ENCODE peak calls at places on chromosomes 2 and 18, in seven cellular contexts. H is psoas muscle; R is cardiac septum; T is astrocyte of the spinal cord; D is activated T-helper 1 cell treated with anti-CD3 and anti-CD28 coated beads, Interleukin-2, amount 50 U/mL, for 16 hours; U is PC-9; Q is neural crest cell. S is an unnamed sample.

GRCh38 chr2:229089806-229090205 is 181.3 kb downstream of the PID1 start:
- DNase-seq in T (peak; percentile 34), D (no peak), Q (no peak), U (no peak), R (no peak), H (no peak), S (no peak)

GRCh38 chr18:22223263-22223960 is 54.0 kb downstream of the GATA6 start:
- DNase-seq in T (peak; percentile 89), D (no peak), R (peak; percentile 80), H (peak; percentile 78), U (peak; percentile 92), Q (no peak), S (peak; percentile 95)

GRCh38 chr18:63253428-63254372 is 65.9 kb downstream of the BCL2 start:
- DNase-seq in H (no peak), Q (no peak), D (no peak), U (no peak), R (no peak), T (peak; percentile 53), S (no peak)

GRCh38 chr2:27164960-27165763 is 16.4 kb downstream of the TCF23 start:
- DNase-seq in R (no peak), Q (no peak), T (no peak), U (no peak), H (no peak), D (no peak), S (no peak)

GRCh38 chr2:32559136-32559535 is 68.7 kb upstream of the TTC27 start:
- DNase-seq in U (no peak), T (no peak), D (no peak), R (no peak), H (no peak), Q (no peak), S (no peak)

GRCh38 chr2:135657806-135658582 is 83.7 kb upstream of the UBXN4 start:
- DNase-seq in U (no peak), T (no peak), H (no peak), R (no peak), D (peak; percentile 21), Q (no peak), S (no peak)

GRCh38 chr2:207901401-207901800 is 123.9 kb downstream of the PLEKHM3 start:
- DNase-seq in U (no peak), R (no peak), H (no peak), Q (no peak), D (no peak), T (no peak), S (no peak)

GRCh38 chr2:3277050-3277747 is 100.4 kb downstream of the EIPR1 start:
- DNase-seq in D (no peak), R (no peak), T (no peak), H (no peak), U (no peak), Q (no peak), S (peak; percentile 37)

GRCh38 chr18:26738706-26739105 is 126.8 kb downstream of the AQP4 start:
- DNase-seq in T (no peak), Q (no peak), U (no peak), D (no peak), H (no peak), R (no peak), S (no peak)

GRCh38 chr2:160730296-160730995 is 236.8 kb upstream of the RBMS1 start:
- DNase-seq in D (no peak), R (no peak), T (no peak), U (no peak), H (no peak), Q (no peak), S (no peak)

GRCh38 chr2:146821836-146822316 is 1023.0 kb upstream of the ACVR2A start:
- DNase-seq in D (no peak), H (no peak), T (peak; percentile 85), Q (no peak), R (no peak), U (no peak), S (no peak)

GRCh38 chr18:76986391-76986790 is 146.2 kb downstream of the MBP start:
- DNase-seq in T (no peak), H (no peak), R (no peak), U (no peak), D (no peak), Q (no peak), S (no peak)

GRCh38 chr18:3661989-3662388 is 212.0 kb downstream of the TGIF1 start:
- DNase-seq in H (no peak), Q (no peak), R (no peak), U (no peak), T (no peak), D (no peak), S (no peak)

GRCh38 chr2:71800106-71800809 is 346.9 kb downstream of the DYSF start:
- DNase-seq in U (no peak), D (no peak), T (no peak), R (peak; percentile 68), Q (no peak), H (no peak), S (no peak)

GRCh38 chr18:79791141-79791972 is 6.4 kb upstream of the KCNG2 start:
- DNase-seq in U (peak; percentile 94), Q (no peak), H (peak; percentile 63), D (no peak), T (peak; percentile 87), R (peak; percentile 81), S (peak; percentile 78)

GRCh38 chr2:41698787-41699422 is 348.9 kb upstream of the PKDCC start:
- DNase-seq in U (no peak), H (peak; percentile 55), Q (peak; percentile 48), R (no peak), T (peak; percentile 19), D (no peak), S (peak; percentile 80)

GRCh38 chr2:125167820-125168219 is 1142.7 kb downstream of the CNTNAP5 start:
- DNase-seq in H (no peak), D (no peak), R (no peak), U (no peak), Q (no peak), T (peak; percentile 82), S (no peak)

GRCh38 chr2:162537651-162538050 is 193.7 kb downstream of the GCA start:
- DNase-seq in R (no peak), Q (no peak), T (peak; percentile 36), H (no peak), U (no peak), D (no peak), S (no peak)

GRCh38 chr18:75277629-75277966 is 67.0 kb downstream of the TSHZ1 start:
- DNase-seq in T (no peak), D (no peak), U (no peak), H (no peak), Q (no peak), R (no peak), S (no peak)

GRCh38 chr2:16139663-16140610 is 199.6 kb downstream of the MYCN start:
- DNase-seq in D (no peak), T (no peak), Q (no peak), U (no peak), H (no peak), R (no peak), S (no peak)

GRCh38 chr18:62897153-62897552 is 181.8 kb downstream of the PHLPP1 start:
- DNase-seq in T (peak; percentile 45), Q (no peak), H (no peak), D (no peak), R (no peak), U (no peak), S (no peak)

GRCh38 chr2:60213865-60214657 is 339.4 kb downstream of the BCL11A start:
- DNase-seq in D (no peak), U (no peak), T (no peak), R (no peak), H (peak; percentile 22), Q (no peak), S (no peak)

GRCh38 chr2:150485871-150486538 is 1.5 kb downstream of the RND3 start:
- DNase-seq in D (no peak), R (peak; percentile 81), U (peak; percentile 57), T (peak; percentile 90), H (peak; percentile 83), Q (peak; percentile 51), S (peak; percentile 92)

GRCh38 chr2:239214725-239215124 is 186.1 kb downstream of the HDAC4 start:
- DNase-seq in R (peak; percentile 67), D (no peak), U (no peak), T (no peak), H (peak; percentile 27), Q (no peak), S (peak; percentile 66)

S was measured in posterior vena cava.